ENCODE peak calls at places on chromosome 3, in four cellular contexts. N is effector memory CD4-positive, alpha-beta T cell; P is activated B cell treated with CpG ODN at 0.5 μM for 24 hours; I is OCI-LY7. B is an unnamed sample.
A peak's percentile ranks its signal among the peaks of the same experiment; 100 is the strongest.

GRCh38 chr3:177057768-177058167 is 139.5 kb downstream of the TBL1XR1 start:
- DNase-seq in I (peak; percentile 58), N (no peak), P (no peak), B (peak; percentile 31)

GRCh38 chr3:66012711-66013110 is 26.0 kb downstream of the MAGI1 start:
- DNase-seq in N (no peak), P (no peak), I (no peak), B (no peak)

GRCh38 chr3:89113887-89114840 is 6.7 kb downstream of the EPHA3 start:
- DNase-seq in P (peak; percentile 16), I (no peak), N (no peak), B (peak; percentile 38)

GRCh38 chr3:105022813-105023212 is 343.9 kb upstream of the ALCAM start:
- DNase-seq in P (no peak), I (no peak), N (no peak), B (no peak)

GRCh38 chr3:26449996-26450395 is 172.6 kb upstream of the LRRC3B start:
- DNase-seq in I (no peak), P (no peak), N (no peak), B (no peak)

GRCh38 chr3:170511371-170511770 is 74.5 kb downstream of the SLC7A14 start:
- DNase-seq in I (no peak), N (no peak), P (no peak), B (no peak)

GRCh38 chr3:11574981-11575669 is 68.6 kb downstream of the VGLL4 start:
- DNase-seq in P (no peak), I (no peak), N (no peak), B (no peak)

GRCh38 chr3:159322322-159322939 is 520.6 kb downstream of the MFSD1 start:
- DNase-seq in P (no peak), I (peak; percentile 11), N (no peak), B (peak; percentile 42)

GRCh38 chr3:29914861-29915524 is 634.1 kb downstream of the RBMS3 start:
- DNase-seq in I (no peak), P (no peak), N (no peak), B (peak; percentile 91)

GRCh38 chr3:14534379-14535191 is 5.6 kb downstream of the GRIP2 start:
- DNase-seq in N (no peak), I (no peak), P (no peak), B (no peak)

GRCh38 chr3:58411036-58411435 is 22.6 kb downstream of the PDHB start:
- DNase-seq in I (no peak), N (no peak), P (no peak), B (no peak)

B was measured in fibroblast of mammary gland.